ENCODE peak calls at places on chromosomes 1 and 21, in five cellular contexts. P, V, B, M and H are unnamed samples. For H3K4me1, the result is how much of the 10 kb centered on the place peaks cover.

GRCh38 chr1:85200367-85200869 is 398 bp downstream of the SYDE2 start:
- DNase-seq in M (peak), P (no peak), V (no peak), B (peak), H (peak)

GRCh38 chr1:8797230-8797629 is 20.2 kb downstream of the RERE start:
- DNase-seq in B (no peak), M (no peak), V (no peak), P (peak), H (no peak)

GRCh38 chr21:24894324-24894723 is 713.0 kb downstream of the MRPL39 start:
- DNase-seq in B (no peak), M (no peak), V (no peak), P (no peak), H (no peak)

GRCh38 chr21:33383056-33383888 is 19.9 kb upstream of the IFNGR2 start:
- DNase-seq in B (peak), V (no peak), M (no peak), P (peak), H (peak)

GRCh38 chr21:42424848-42425602 is 21.3 kb downstream of the UBASH3A start:
- DNase-seq in V (no peak), M (no peak), B (no peak), P (no peak), H (no peak)

GRCh38 chr1:98884864-98885263 is 119.8 kb downstream of the PLPPR5 start:
- DNase-seq in P (no peak), B (no peak), M (no peak), V (no peak), H (no peak)

GRCh38 chr1:162699366-162699765 is 67.1 kb downstream of the DDR2 start:
- DNase-seq in V (no peak), B (peak), M (no peak), P (no peak), H (no peak)

GRCh38 chr1:104780470-104781078 is 1030.9 kb downstream of the AMY1C start:
- DNase-seq in V (no peak), M (peak), P (peak), B (no peak), H (peak)

GRCh38 chr1:14815175-14815882 is 216.8 kb downstream of the KAZN start:
- DNase-seq in B (no peak), M (no peak), P (peak), V (no peak), H (no peak)

GRCh38 chr1:83818916-83819315 is 180.0 kb downstream of the TTLL7 start:
- DNase-seq in V (no peak), P (peak), B (peak), M (no peak), H (peak)

GRCh38 chr1:204410764-204411450 is 710 bp downstream of the PPP1R15B start:
- DNase-seq in M (no peak), P (peak), V (no peak), B (peak), H (peak)

GRCh38 chr1:62423580-62424242 is 13.1 kb upstream of the USP1 start:
- DNase-seq in B (no peak), P (no peak), V (no peak), M (no peak), H (no peak)

GRCh38 chr1:26290061-26290415 is 10.2 kb downstream of the SH3BGRL3 start:
- DNase-seq in P (no peak), M (no peak), B (no peak), V (no peak), H (no peak)

GRCh38 chr1:174114788-174115448 is 44.4 kb upstream of the RABGAP1L start:
- DNase-seq in B (peak), V (no peak), P (peak), M (peak), H (peak)

GRCh38 chr1:21337931-21338567 is 47.8 kb upstream of the ECE1 start:
- DNase-seq in B (no peak), P (peak), M (no peak), V (no peak), H (peak)

GRCh38 chr1:163983097-163983496 is 575.9 kb upstream of the PBX1 start:
- DNase-seq in P (no peak), V (no peak), M (no peak), B (no peak), H (no peak)

GRCh38 chr1:235999259-235999925 is 65.5 kb downstream of the NID1 start:
- DNase-seq in V (no peak), M (no peak), B (no peak), P (peak), H (peak)

GRCh38 chr21:35048706-35049617 is at the start of gene RUNX1:
- DNase-seq in P (peak), B (peak), V (no peak), M (no peak), H (peak)

GRCh38 chr1:231161711-231162299 is at the start of gene TRIM67:
- DNase-seq in P (no peak), V (no peak), M (no peak), B (peak), H (peak)

GRCh38 chr1:53070621-53071020 is 8.6 kb downstream of the PODN start:
- DNase-seq in B (no peak), P (no peak), M (no peak), V (no peak), H (no peak)

GRCh38 chr1:53069663-53070327 is 7.8 kb downstream of the PODN start:
- DNase-seq in P (no peak), V (no peak), M (no peak), B (no peak), H (no peak)

GRCh38 chr1:53068314-53069084 is 6.5 kb downstream of the PODN start:
- DNase-seq in V (no peak), P (no peak), B (peak), M (no peak), H (no peak)

GRCh38 chr1:53067886-53068285 is 5.9 kb downstream of the PODN start:
- DNase-seq in P (no peak), B (no peak), M (no peak), V (no peak), H (no peak)

GRCh38 chr1:53069265-53069662 is 7.3 kb downstream of the PODN start:
- DNase-seq in M (no peak), P (no peak), B (no peak), V (no peak), H (no peak)
- H3K14ac ChIP-seq in M (no peak), P (no peak), B (no peak), V (no peak), H (no peak)

GRCh38 chr1:43706598-43707190 is 642 bp upstream of the ST3GAL3 start:
- DNase-seq in B (peak), M (peak), P (no peak), V (peak), H (no peak)

GRCh38 chr1:43704838-43705237 is 2.5 kb upstream of the ST3GAL3 start:
- DNase-seq in M (no peak), V (no peak), P (no peak), B (no peak), H (no peak)

GRCh38 chr1:43705982-43706597 is 1.2 kb upstream of the ST3GAL3 start:
- DNase-seq in V (no peak), B (no peak), M (no peak), P (no peak), H (peak)

GRCh38 chr1:43705334-43705733 is 2.0 kb upstream of the ST3GAL3 start:
- DNase-seq in M (no peak), B (no peak), P (no peak), V (no peak), H (no peak)

DNA sequence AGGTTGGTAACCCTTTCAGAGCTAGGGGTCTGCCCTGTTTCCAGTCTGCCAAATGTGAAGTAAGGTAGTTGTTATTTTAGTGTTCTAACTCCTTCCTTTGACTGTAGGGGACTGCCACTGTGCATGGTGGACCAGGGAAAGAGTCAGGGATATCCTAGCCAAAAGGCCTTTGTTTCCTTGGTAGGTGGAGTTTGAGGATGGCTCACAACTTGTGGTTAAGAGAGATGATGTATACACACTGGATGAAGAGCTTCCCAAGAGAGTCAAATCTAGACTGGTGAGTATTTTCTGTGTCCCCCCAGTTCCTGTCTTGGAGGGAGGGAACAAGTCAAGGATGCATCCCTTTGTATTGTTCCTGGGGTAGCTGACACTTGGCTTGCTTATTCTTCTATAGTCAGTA is 3.5 kb upstream of the ST3GAL3 start:
- DNase-seq in V (no peak), P (peak), M (no peak), B (no peak), H (no peak)
- H3K4me3 ChIP-seq in V (no peak), P (no peak), M (no peak), B (no peak), H (no peak)

GRCh38 chr1:206498685-206499084 is 8.6 kb upstream of the RASSF5 start:
- DNase-seq in P (no peak), V (peak), M (no peak), B (peak), H (no peak)
- H3K4me1 ChIP-seq in P (under half), V (under half), M (under half), B (under half), H (under half)

DNA sequence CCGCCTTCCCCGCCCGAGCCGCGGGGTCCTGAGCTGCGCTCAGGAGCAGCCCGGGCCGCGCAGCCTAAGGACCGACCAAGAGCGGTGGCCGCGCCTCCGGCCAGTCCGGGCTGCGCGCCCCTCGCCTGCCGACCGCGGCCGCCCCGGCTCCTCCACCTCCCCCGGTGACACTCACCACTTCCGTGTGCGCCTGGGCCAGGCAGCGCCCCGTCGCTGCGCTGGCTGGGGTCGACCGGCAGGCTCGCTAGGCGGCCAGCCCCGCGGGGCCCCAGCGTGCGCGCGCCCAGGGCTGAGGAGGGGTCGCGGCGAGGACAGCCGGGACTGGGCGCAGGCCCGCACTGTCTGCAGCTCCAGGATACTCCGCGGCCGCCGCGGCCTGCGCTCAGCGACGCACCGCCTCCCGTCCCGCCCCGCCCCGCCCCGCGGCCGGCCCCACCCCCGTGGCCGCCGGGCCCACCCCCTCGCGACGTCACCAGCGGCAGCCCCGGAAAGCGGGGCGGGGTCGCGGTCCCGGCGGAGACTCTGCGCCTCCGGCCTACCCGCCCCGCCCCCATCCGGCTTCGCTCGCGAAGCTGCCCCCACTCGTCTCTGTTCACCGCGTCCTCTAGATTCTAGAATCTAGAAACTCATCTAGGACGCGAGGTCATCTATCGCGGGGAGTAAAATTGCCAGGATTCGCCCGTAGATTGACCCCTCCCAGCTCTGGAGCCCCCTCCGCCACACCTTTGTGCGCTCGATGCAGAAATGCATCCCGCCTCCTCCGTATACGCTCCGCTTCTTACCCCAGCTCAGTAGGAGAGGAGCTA is at the start of gene JAK1:
- DNase-seq in V (peak), P (peak), M (peak), B (peak), H (peak)
- H3K14ac ChIP-seq in V (no peak), P (peak), M (peak), B (peak), H (peak)